ENCODE peak calls at places on chromosomes 7 and 10, in nine cellular contexts. O is A549, N is brain microvascular endothelial cell, G is coronary artery, Q is GM06990, W is astrocyte of the spinal cord, X is HepG2, U is IMR-90, P is HCT116. I is an unnamed sample.

GRCh38 chr7:121337398-121337797 is 8.6 kb downstream of the WNT16 start:
- DNase-seq in O (no peak), N (no peak), G (no peak), Q (no peak), W (no peak), X (no peak), U (no peak), P (no peak), I (peak; percentile 23)

GRCh38 chr7:2357165-2357564 is 2.5 kb downstream of the EIF3B start:
- DNase-seq in O (no peak), N (no peak), G (no peak), Q (no peak), W (no peak), X (no peak), U (no peak), P (no peak), I (no peak)

GRCh38 chr10:43042503-43043341 is 34.1 kb upstream of the RET start:
- DNase-seq in O (no peak), N (no peak), G (peak; percentile 29), Q (no peak), W (no peak), X (no peak), U (no peak), P (no peak), I (no peak)

GRCh38 chr10:22022257-22023051 is 18.9 kb upstream of the DNAJC1 start:
- DNase-seq in O (no peak), N (no peak), G (no peak), Q (no peak), W (no peak), X (no peak), U (no peak), P (no peak), I (no peak)

GRCh38 chr7:10703981-10704380 is 269.7 kb upstream of the PHF14 start:
- DNase-seq in O (no peak), N (no peak), G (no peak), Q (no peak), W (no peak), X (no peak), U (no peak), P (no peak), I (no peak)

GRCh38 chr7:40937879-40938278 is 765.0 kb downstream of the INHBA start:
- DNase-seq in O (no peak), N (no peak), G (no peak), Q (no peak), W (no peak), X (no peak), U (no peak), P (no peak), I (no peak)

GRCh38 chr7:108083980-108084379 is 46.2 kb downstream of the LAMB4 start:
- DNase-seq in O (no peak), N (no peak), G (no peak), Q (no peak), W (no peak), X (no peak), U (peak; percentile 41), P (no peak), I (no peak)

GRCh38 chr7:132475669-132476116 is 100.6 kb downstream of the PLXNA4 start:
- DNase-seq in O (no peak), N (no peak), G (no peak), Q (no peak), W (no peak), X (no peak), U (no peak), P (no peak), I (no peak)

GRCh38 chr10:2576892-2577291 is 490.5 kb upstream of the PFKP start:
- DNase-seq in O (no peak), N (no peak), G (no peak), Q (no peak), W (no peak), X (no peak), U (no peak), P (no peak), I (no peak)

GRCh38 chr10:80161321-80162084 is 29.0 kb downstream of the PLAC9 start:
- DNase-seq in O (peak; percentile 40), N (no peak), G (no peak), Q (no peak), W (no peak), X (peak; percentile 55), U (no peak), P (no peak), I (no peak)

GRCh38 chr7:157822688-157823031 is 485.9 kb downstream of the DNAJB6 start:
- DNase-seq in O (no peak), N (no peak), G (no peak), Q (no peak), W (no peak), X (no peak), U (no peak), P (no peak), I (no peak)
- TF ChIP-seq CTCF in O (no peak), N (no peak), G (no peak), Q (no peak), W (no peak), X (no peak), U (no peak), P (no peak), I (no peak)

DNA sequence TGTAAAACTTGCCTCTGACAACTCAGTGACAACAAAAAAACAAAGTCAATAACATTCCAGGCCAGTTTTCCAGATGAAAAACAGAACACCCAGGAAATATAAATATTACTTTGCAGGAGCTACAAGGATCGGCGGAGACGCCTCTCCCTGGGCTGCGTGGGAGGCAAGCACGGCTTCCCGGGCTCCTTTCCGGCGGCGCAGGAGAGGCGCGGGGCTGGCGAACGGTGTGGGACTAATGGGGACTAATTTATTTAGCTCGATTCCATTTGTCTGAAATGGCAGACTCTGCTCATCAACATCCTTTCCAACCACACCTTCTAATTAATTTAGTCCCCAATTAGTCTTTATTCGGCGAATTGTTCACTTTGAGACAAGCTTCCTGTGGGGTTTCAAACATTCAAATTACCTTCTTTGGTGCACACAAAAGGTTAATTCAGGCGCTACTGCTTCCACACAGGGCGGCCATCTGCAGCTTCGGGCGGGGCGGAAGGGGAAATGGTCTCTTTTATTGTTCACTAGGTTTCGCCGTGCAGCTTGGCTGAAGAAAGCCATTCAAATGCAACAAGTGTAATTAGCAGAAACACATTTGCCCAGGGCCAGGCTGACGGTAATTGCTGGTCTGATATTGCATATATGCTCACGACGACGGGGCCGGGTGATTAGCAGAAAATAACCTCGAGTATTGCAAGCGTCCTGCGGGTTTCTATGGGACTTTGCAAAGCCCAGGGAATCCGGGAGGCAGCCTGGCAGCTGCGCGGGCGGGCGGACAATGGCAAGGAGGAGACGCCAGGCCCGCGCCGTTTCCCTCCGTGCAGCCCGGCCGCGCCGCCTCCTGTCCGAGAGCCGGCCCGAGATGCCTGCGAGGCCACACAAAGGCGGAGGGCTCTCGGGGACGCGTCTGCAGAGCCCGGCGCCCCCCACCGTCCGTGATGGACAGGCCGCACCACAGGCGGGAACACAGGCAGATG is 270.1 kb downstream of the PTPRN2 start:
- DNase-seq in O (no peak), N (no peak), G (no peak), Q (no peak), W (no peak), X (no peak), U (no peak), P (no peak), I (no peak)
- H3K4me3 ChIP-seq in O (no peak overlapping the region), N (no peak overlapping the region), G (peak overlapping the region; percentile 34), Q (no peak overlapping the region), W (no peak overlapping the region), X (no peak overlapping the region), U (no peak overlapping the region), P (no peak overlapping the region), I (no peak overlapping the region)

GRCh38 chr7:16428672-16429071 is 7.3 kb upstream of the CRPPA start:
- DNase-seq in O (no peak), N (peak; percentile 81), G (no peak), Q (no peak), W (peak; percentile 58), X (no peak), U (peak; percentile 84), P (no peak), I (no peak)
- TF ChIP-seq CTCF in O (no peak), N (no peak), G (no peak), Q (no peak), W (no peak), X (no peak), U (no peak), P (no peak), I (no peak)

GRCh38 chr10:110672580-110672919 is 28.4 kb downstream of the RBM20 start:
- DNase-seq in O (no peak), N (no peak), G (no peak), Q (no peak), W (no peak), X (no peak), U (no peak), P (no peak), I (no peak)
- H3K4me3 ChIP-seq in O (peak overlapping the region; percentile 59), N (peak overlapping the region; percentile 73), G (peak overlapping the region; percentile 75), Q (peak overlapping the region; percentile 71), W (peak overlapping the region; percentile 67), X (peak overlapping the region; percentile 55), U (peak overlapping the region; percentile 54), P (peak overlapping the region; percentile 66), I (peak overlapping the region; percentile 74)

GRCh38 chr7:136687693-136688322 is 180.6 kb upstream of the CHRM2 start:
- DNase-seq in O (peak; percentile 24), N (peak; percentile 34), G (no peak), Q (no peak), W (peak; percentile 31), X (peak; percentile 7), U (peak; percentile 39), P (no peak), I (peak; percentile 38)
- TF ChIP-seq CTCF in O (peak; percentile 25), N (peak; percentile 67), G (no peak), Q (peak; percentile 60), W (peak; percentile 64), X (no peak), U (peak; percentile 58), P (no peak), I (peak; percentile 59)

GRCh38 chr7:55132550-55132889 is 113.7 kb downstream of the EGFR start:
- DNase-seq in O (no peak), N (no peak), G (no peak), Q (no peak), W (no peak), X (no peak), U (no peak), P (no peak), I (no peak)
- H3K4me3 ChIP-seq in O (no peak overlapping the region), N (no peak overlapping the region), G (no peak overlapping the region), Q (no peak overlapping the region), W (no peak overlapping the region), X (no peak overlapping the region), U (no peak overlapping the region), P (no peak overlapping the region), I (no peak overlapping the region)

DNA sequence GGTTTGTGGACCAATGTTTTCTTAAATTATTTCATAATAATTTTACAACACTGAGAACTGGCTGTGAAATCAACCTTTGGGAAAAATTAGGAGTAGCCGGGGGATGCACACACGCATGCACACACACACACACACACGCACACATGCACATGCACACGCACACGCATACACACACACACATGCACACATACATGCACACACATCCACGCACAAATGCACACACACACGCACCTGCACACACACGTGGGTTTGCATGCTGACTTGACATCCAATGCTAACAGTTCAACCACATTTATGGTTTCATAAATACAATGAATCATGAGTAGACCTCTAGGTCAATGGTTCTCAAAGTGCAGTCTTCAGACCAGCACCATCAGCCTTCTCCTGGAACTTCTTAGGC is 354.1 kb downstream of the DPP6 start:
- DNase-seq in O (no peak), N (no peak), G (no peak), Q (no peak), W (no peak), X (no peak), U (no peak), P (no peak), I (no peak)
- TF ChIP-seq CTCF in O (no peak), N (no peak), G (no peak), Q (no peak), W (no peak), X (no peak), U (no peak), P (no peak), I (no peak)

GRCh38 chr10:85036661-85037060 is 708.3 kb downstream of the CCSER2 start:
- DNase-seq in O (no peak), N (no peak), G (no peak), Q (no peak), W (no peak), X (no peak), U (no peak), P (no peak), I (no peak)
- H3K4me3 ChIP-seq in O (no peak overlapping the region), N (no peak overlapping the region), G (no peak overlapping the region), Q (no peak overlapping the region), W (no peak overlapping the region), X (no peak overlapping the region), U (no peak overlapping the region), P (no peak overlapping the region), I (no peak overlapping the region)

I was measured in GM12865.